ENCODE peak calls at places on chromosomes 6 and 20, in ten cellular contexts. A, C, R, Y, E, W, B, T, M and I are unnamed samples.

GRCh38 chr6:68126089-68126749 is 508.9 kb upstream of the ADGRB3 start:
- DNase-seq in C (no peak), B (no peak), R (no peak), W (no peak), Y (no peak), A (no peak), M (no peak), T (no peak), E (no peak), I (no peak)

GRCh38 chr6:105215506-105215905 is 35.7 kb upstream of the POPDC3 start:
- DNase-seq in Y (no peak), R (no peak), B (no peak), W (no peak), E (no peak), T (no peak), A (no peak), M (no peak), C (no peak), I (no peak)

GRCh38 chr20:44942264-44942973 is 17.8 kb downstream of the TOMM34 start:
- DNase-seq in T (no peak), W (peak), E (no peak), A (no peak), Y (no peak), R (no peak), M (no peak), B (no peak), C (peak), I (no peak)

GRCh38 chr6:30358340-30358679 is 13.4 kb downstream of the RPP21 start:
- DNase-seq in B (no peak), Y (no peak), W (no peak), R (no peak), M (no peak), E (no peak), T (no peak), C (no peak), A (peak), I (no peak)

GRCh38 chr20:41029150-41029872 is 689 bp downstream of the TOP1 start:
- DNase-seq in R (no peak), C (peak), T (peak), E (peak), M (no peak), A (no peak), Y (no peak), B (peak), W (peak), I (peak)

GRCh38 chr20:37396520-37397075 is 50.7 kb downstream of the SRC start:
- DNase-seq in T (no peak), B (no peak), C (peak), Y (no peak), A (no peak), E (no peak), M (no peak), W (peak), R (no peak), I (no peak)

GRCh38 chr20:1868856-1869255 is 26.4 kb upstream of the SIRPA start:
- DNase-seq in C (no peak), E (no peak), Y (no peak), W (no peak), A (peak), T (peak), M (no peak), R (no peak), B (no peak), I (no peak)

GRCh38 chr20:63322923-63323253 is 29.9 kb downstream of the COL20A1 start:
- DNase-seq in Y (no peak), E (no peak), R (no peak), B (no peak), A (no peak), C (no peak), M (no peak), W (no peak), T (no peak), I (no peak)

GRCh38 chr6:134015719-134016557 is 36.5 kb downstream of the SLC2A12 start:
- DNase-seq in M (no peak), T (no peak), W (no peak), A (peak), B (no peak), C (no peak), Y (no peak), E (no peak), R (no peak), I (no peak)

GRCh38 chr20:48945840-48946514 is 24.5 kb downstream of the ARFGEF2 start:
- DNase-seq in Y (peak), M (no peak), C (peak), E (no peak), A (peak), T (no peak), B (no peak), R (no peak), W (no peak), I (no peak)

GRCh38 chr6:120211955-120212792 is 862.6 kb upstream of the MAN1A1 start:
- DNase-seq in M (no peak), Y (peak), B (no peak), T (no peak), R (peak), W (no peak), A (no peak), E (no peak), C (no peak), I (no peak)

GRCh38 chr20:43057317-43057716 is 132.4 kb downstream of the PTPRT start:
- DNase-seq in M (no peak), E (no peak), W (no peak), Y (no peak), T (no peak), B (no peak), A (no peak), R (no peak), C (no peak), I (no peak)

GRCh38 chr6:138044458-138044857 is 62.8 kb downstream of the PERP start:
- DNase-seq in B (no peak), Y (peak), R (no peak), E (no peak), W (no peak), A (peak), C (no peak), M (no peak), T (no peak), I (no peak)

GRCh38 chr6:97068211-97068610 is 143.7 kb downstream of the KLHL32 start:
- DNase-seq in R (no peak), W (no peak), B (no peak), E (no peak), C (no peak), M (no peak), Y (peak), A (peak), T (peak), I (no peak)

GRCh38 chr6:129104131-129104530 is 221.2 kb downstream of the LAMA2 start:
- DNase-seq in C (no peak), M (no peak), W (no peak), R (no peak), E (no peak), Y (peak), T (no peak), A (peak), B (no peak), I (no peak)

GRCh38 chr6:57040011-57040410 is 6.5 kb upstream of the KIAA1586 start:
- DNase-seq in T (peak), A (no peak), R (no peak), E (no peak), B (no peak), Y (peak), M (no peak), C (peak), W (peak), I (no peak)

GRCh38 chr6:169841907-169842606 is 90.6 kb downstream of the ERMARD start:
- DNase-seq in M (no peak), A (no peak), R (no peak), E (no peak), C (no peak), W (no peak), Y (no peak), B (no peak), T (no peak), I (no peak)

GRCh38 chr6:11144393-11144829 is 32.9 kb upstream of the ERVFRD-1 start:
- DNase-seq in Y (peak), R (peak), E (peak), A (peak), C (peak), M (peak), B (peak), W (peak), T (peak), I (peak)

GRCh38 chr6:10256113-10256690 is 158.7 kb downstream of the TFAP2A start:
- DNase-seq in C (peak), R (peak), B (no peak), W (no peak), T (peak), M (no peak), Y (no peak), E (no peak), A (no peak), I (no peak)